ENCODE peak calls at places on chromosome 2, in five cellular contexts. W is left ventricle myocardium inferior, E is OCI-LY7, O is endodermal cell, V is aorta. A is an unnamed sample.

GRCh38 chr2:234279646-234280045 is 217.2 kb downstream of the ARL4C start:
- DNase-seq in V (no peak), E (no peak), W (no peak), O (no peak), A (no peak)

GRCh38 chr2:85761512-85761944 is 7.7 kb downstream of the ATOH8 start:
- DNase-seq in E (no peak), O (peak; percentile 54), W (no peak), V (no peak), A (no peak)

GRCh38 chr2:199933466-199933865 is 21.8 kb downstream of the TYW5 start:
- DNase-seq in V (no peak), O (no peak), E (no peak), W (no peak), A (no peak)

GRCh38 chr2:180356676-180357075 is 349.6 kb upstream of the CWC22 start:
- DNase-seq in O (no peak), V (no peak), W (no peak), E (no peak), A (no peak)

GRCh38 chr2:122236152-122236892 is 480.9 kb downstream of the TSN start:
- DNase-seq in W (no peak), E (no peak), O (no peak), V (peak; percentile 79), A (no peak)

GRCh38 chr2:240817496-240818292 is 2.3 kb downstream of the KIF1A start:
- DNase-seq in V (peak; percentile 69), E (no peak), W (peak; percentile 7), O (peak; percentile 47), A (no peak)

GRCh38 chr2:37874470-37874869 is 50.6 kb upstream of the RMDN2 start:
- DNase-seq in O (no peak), V (no peak), W (no peak), E (no peak), A (no peak)

GRCh38 chr2:69082430-69082997 is 69.5 kb downstream of the ANTXR1 start:
- DNase-seq in W (peak; percentile 26), O (no peak), V (no peak), E (no peak), A (peak; percentile 47)

GRCh38 chr2:106540886-106541285 is 53.7 kb downstream of the CD8B2 start:
- DNase-seq in V (no peak), E (no peak), O (no peak), W (no peak), A (no peak)

GRCh38 chr2:179860255-179861026 is 971 bp downstream of the ZNF385B start:
- DNase-seq in O (peak; percentile 77), W (no peak), E (peak; percentile 53), V (peak; percentile 68), A (no peak)

GRCh38 chr2:167945660-167946366 is 301.6 kb downstream of the STK39 start:
- DNase-seq in E (no peak), W (no peak), V (no peak), O (no peak), A (no peak)

GRCh38 chr2:24708537-24709152 is 84.5 kb downstream of the PTRHD1 start:
- DNase-seq in V (no peak), W (no peak), E (no peak), O (no peak), A (no peak)

DNA sequence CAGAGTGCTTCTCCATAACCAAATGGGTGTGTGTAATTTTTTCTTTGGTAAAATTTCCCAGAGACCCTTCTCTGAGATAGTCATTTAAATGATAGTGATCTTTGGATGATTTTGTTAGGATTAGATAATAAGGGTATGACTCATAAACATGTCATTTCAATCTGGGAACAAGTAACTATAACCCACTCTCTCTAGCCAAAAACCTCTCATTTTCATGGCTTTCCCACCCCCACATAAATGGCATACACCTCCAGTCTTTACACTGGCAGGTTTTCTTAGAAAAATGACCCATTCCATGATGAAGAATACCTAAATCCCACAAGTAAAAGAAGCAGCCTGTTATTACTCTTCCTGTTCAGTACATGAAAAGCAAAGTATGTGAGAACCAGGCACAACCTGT is 572.0 kb upstream of the ZEB2 start:
- DNase-seq in O (no peak), E (no peak), W (no peak), V (no peak), A (no peak)
- H3K27ac ChIP-seq in O (no peak overlapping the region), E (no peak overlapping the region), W (peak overlapping the region; percentile 13), V (no peak overlapping the region), A (no peak overlapping the region)

GRCh38 chr2:39492095-39492590 is 55.1 kb upstream of the MAP4K3 start:
- DNase-seq in V (no peak), W (no peak), E (peak; percentile 94), O (no peak), A (no peak)
- H3K27ac ChIP-seq in V (no peak overlapping the region), W (peak overlapping the region; percentile 72), E (peak overlapping the region; percentile 92), O (no peak overlapping the region), A (no peak overlapping the region)

DNA sequence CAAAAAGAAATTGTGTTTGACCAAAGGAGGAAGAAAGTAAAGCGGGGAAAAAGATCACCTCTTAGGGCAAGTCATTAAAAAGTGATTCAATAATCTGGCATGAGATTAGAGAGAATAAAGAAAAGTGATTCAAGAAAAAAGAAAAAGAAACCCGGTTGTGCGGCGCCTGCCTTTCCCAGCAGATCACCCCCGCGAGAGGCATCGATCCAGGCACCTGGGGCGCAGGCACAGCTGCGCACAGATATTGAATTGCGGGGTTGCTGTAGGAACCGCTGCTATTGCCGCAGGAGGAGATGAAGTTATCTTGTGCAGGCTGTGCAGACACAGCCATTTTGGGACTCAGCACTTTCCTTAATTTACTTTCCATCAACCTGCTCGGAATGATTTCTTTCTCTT is 71.2 kb downstream of the PLB1 start:
- DNase-seq in W (no peak), E (no peak), O (no peak), V (no peak), A (no peak)
- H3K27ac ChIP-seq in W (peak overlapping the region; percentile 73), E (no peak overlapping the region), O (no peak overlapping the region), V (no peak overlapping the region), A (peak overlapping the region; percentile 76)

GRCh38 chr2:181394741-181395437 is 62.3 kb upstream of the ITGA4 start:
- DNase-seq in V (no peak), E (no peak), W (no peak), O (no peak), A (no peak)
- H3K27ac ChIP-seq in V (no peak overlapping the region), E (no peak overlapping the region), W (no peak overlapping the region), O (no peak overlapping the region), A (no peak overlapping the region)

DNA sequence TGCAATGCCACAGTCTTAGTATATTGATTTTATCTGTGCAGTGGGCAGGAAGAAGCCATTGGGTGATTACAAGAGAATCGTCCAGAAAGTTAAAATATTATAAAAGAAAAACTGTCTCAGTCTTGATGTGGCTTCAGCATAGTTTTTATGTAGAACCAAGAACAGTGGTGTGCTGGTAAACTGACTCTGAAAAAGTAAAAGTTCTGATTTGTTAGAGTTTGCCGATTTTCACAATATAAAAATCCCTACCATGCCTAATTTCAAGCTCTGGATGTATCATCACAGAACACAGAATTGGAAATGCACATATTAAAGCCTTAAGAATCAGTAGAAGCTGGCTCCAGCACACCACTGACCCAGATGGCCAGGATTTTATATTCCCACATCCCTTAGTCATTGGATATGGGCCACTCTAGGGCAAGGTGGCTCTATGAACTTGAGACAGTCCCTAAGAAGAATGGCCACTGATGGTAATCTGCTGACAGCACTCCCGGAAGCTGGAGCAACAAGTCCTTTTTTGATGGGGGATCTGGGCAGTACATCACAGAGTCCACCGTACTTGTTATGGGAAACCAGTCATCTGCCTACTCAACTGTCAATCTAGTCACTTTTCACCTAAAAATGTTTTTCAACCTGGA is 9.3 kb upstream of the PLEKHM3 start:
- DNase-seq in O (no peak), V (no peak), E (no peak), W (no peak), A (no peak)
- H3K27ac ChIP-seq in O (no peak overlapping the region), V (no peak overlapping the region), E (no peak overlapping the region), W (no peak overlapping the region), A (no peak overlapping the region)

GRCh38 chr2:63791387-63791786 is 50.3 kb upstream of the UGP2 start:
- DNase-seq in E (no peak), O (no peak), W (no peak), V (no peak), A (no peak)

GRCh38 chr2:63792523-63792922 is 49.2 kb upstream of the UGP2 start:
- DNase-seq in O (no peak), V (no peak), E (no peak), W (no peak), A (no peak)

GRCh38 chr2:63796376-63796775 is 45.3 kb upstream of the UGP2 start:
- DNase-seq in E (no peak), W (no peak), V (no peak), O (no peak), A (no peak)

GRCh38 chr2:63801455-63801854 is 40.2 kb upstream of the UGP2 start:
- DNase-seq in E (no peak), V (no peak), O (no peak), W (no peak), A (no peak)

GRCh38 chr2:63796796-63797195 is 44.9 kb upstream of the UGP2 start:
- DNase-seq in V (no peak), O (no peak), E (no peak), W (no peak), A (no peak)
- H3K27ac ChIP-seq in V (no peak overlapping the region), O (no peak overlapping the region), E (no peak overlapping the region), W (no peak overlapping the region), A (no peak overlapping the region)

GRCh38 chr2:20196053-20196880 is 28.7 kb downstream of the SDC1 start:
- DNase-seq in E (no peak), V (no peak), O (no peak), W (no peak), A (peak; percentile 83)

GRCh38 chr2:20196881-20197204 is 28.1 kb downstream of the SDC1 start:
- DNase-seq in W (no peak), E (no peak), V (no peak), O (no peak), A (no peak)

GRCh38 chr2:20194097-20194989 is 30.6 kb downstream of the SDC1 start:
- DNase-seq in E (no peak), O (no peak), W (no peak), V (no peak), A (no peak)

GRCh38 chr2:20193185-20193584 is 31.7 kb downstream of the SDC1 start:
- DNase-seq in E (no peak), W (no peak), V (no peak), O (no peak), A (no peak)

GRCh38 chr2:20195431-20195830 is 29.5 kb downstream of the SDC1 start:
- DNase-seq in V (no peak), E (no peak), W (no peak), O (no peak), A (no peak)
- H3K27ac ChIP-seq in V (no peak overlapping the region), E (no peak overlapping the region), W (no peak overlapping the region), O (no peak overlapping the region), A (no peak overlapping the region)

GRCh38 chr2:212709287-212709686 is 170.7 kb upstream of the ERBB4 start:
- DNase-seq in O (no peak), W (no peak), E (no peak), V (no peak), A (no peak)
- H3K27ac ChIP-seq in O (peak overlapping the region; percentile 34), W (no peak overlapping the region), E (no peak overlapping the region), V (no peak overlapping the region), A (no peak overlapping the region)

GRCh38 chr2:74006424-74006823 is 21.7 kb downstream of the TET3 start:
- DNase-seq in V (no peak), O (peak; percentile 78), E (no peak), W (no peak), A (no peak)
- H3K27ac ChIP-seq in V (no peak overlapping the region), O (no peak overlapping the region), E (no peak overlapping the region), W (no peak overlapping the region), A (no peak overlapping the region)

A was measured in prostate gland.